ENCODE peak calls at places on chromosomes 4 and X, in ten cellular contexts. V is K562; H is HEK293T; G is posterior cingulate gyrus; F is pancreas; M is foreskin fibroblast; P is dermis microvascular lymphatic vessel endothelial cell; I is stimulated activated CD4-positive, alpha-beta T cell treated with anti-CD3 and anti-CD28 coated beads, TNF-alpha, amount 100 ng/mL, for 4 hours; J is posterior vena cava; T is WTC11. O is an unnamed sample.

GRCh38 chr4:148090029-148090428 is 352.2 kb downstream of the NR3C2 start:
- DNase-seq in V (no peak), H (no peak), G (no peak), F (no peak), M (no peak), P (no peak), I (no peak), J (no peak), T (no peak), O (no peak)

GRCh38 chr4:159355456-159355855 is 252.6 kb downstream of the RAPGEF2 start:
- DNase-seq in V (no peak), H (no peak), G (no peak), F (no peak), M (no peak), P (no peak), I (no peak), J (no peak), T (no peak), O (no peak)

GRCh38 chr4:6772223-6772928 is 10.2 kb upstream of the KIAA0232 start:
- DNase-seq in V (no peak), H (no peak), G (no peak), F (peak), M (peak), P (no peak), I (no peak), J (peak), T (no peak), O (no peak)

GRCh38 chr4:154622598-154622997 is 10.1 kb upstream of the FGG start:
- DNase-seq in V (peak), H (peak), G (no peak), F (peak), M (peak), P (no peak), I (no peak), J (no peak), T (no peak), O (peak)

GRCh38 chrX:55488268-55488558 is 1.4 kb downstream of the USP51 start:
- DNase-seq in V (no peak), H (no peak), G (no peak), F (no peak), M (no peak), P (no peak), I (no peak), J (no peak), T (no peak), O (no peak)

GRCh38 chrX:30364229-30364628 is 55.0 kb upstream of the NR0B1 start:
- DNase-seq in V (no peak), H (no peak), G (no peak), F (no peak), M (no peak), P (no peak), I (no peak), J (no peak), T (no peak), O (no peak)

GRCh38 chr4:26624042-26624441 is 40.2 kb downstream of the TBC1D19 start:
- DNase-seq in V (no peak), H (peak), G (no peak), F (no peak), M (peak), P (no peak), I (no peak), J (no peak), T (no peak), O (no peak)

GRCh38 chr4:99202536-99202935 is 16.5 kb downstream of the ADH6 start:
- DNase-seq in V (no peak), H (no peak), G (no peak), F (no peak), M (peak), P (no peak), I (no peak), J (no peak), T (no peak), O (no peak)

GRCh38 chr4:150078996-150079581 is 844 bp downstream of the DCLK2 start:
- DNase-seq in V (no peak), H (peak), G (peak), F (peak), M (peak), P (no peak), I (no peak), J (peak), T (peak), O (peak)

GRCh38 chr4:83552924-83553323 is 17.0 kb downstream of the GPAT3 start:
- DNase-seq in V (peak), H (no peak), G (no peak), F (no peak), M (peak), P (no peak), I (no peak), J (no peak), T (no peak), O (no peak)

GRCh38 chr4:174697896-174698295 is 131.2 kb downstream of the GLRA3 start:
- DNase-seq in V (no peak), H (no peak), G (no peak), F (no peak), M (no peak), P (no peak), I (no peak), J (no peak), T (no peak), O (no peak)

GRCh38 chr4:4421356-4421755 is 34.5 kb downstream of the NSG1 start:
- DNase-seq in V (no peak), H (no peak), G (no peak), F (no peak), M (no peak), P (no peak), I (no peak), J (peak), T (no peak), O (no peak)

GRCh38 chrX:26788402-26788998 is 572.5 kb downstream of the MAGEB5 start:
- DNase-seq in V (no peak), H (no peak), G (no peak), F (no peak), M (peak), P (no peak), I (no peak), J (no peak), T (no peak), O (no peak)

GRCh38 chrX:13845721-13846378 is 29.0 kb upstream of the GPM6B start:
- DNase-seq in V (no peak), H (no peak), G (no peak), F (no peak), M (peak), P (no peak), I (no peak), J (no peak), T (no peak), O (no peak)

GRCh38 chr4:183906736-183907651 is 1.9 kb downstream of the STOX2 start:
- DNase-seq in V (no peak), H (peak), G (peak), F (peak), M (peak), P (no peak), I (no peak), J (no peak), T (peak), O (peak)

GRCh38 chrX:78199851-78200250 is 60.4 kb upstream of the TAF9B start:
- DNase-seq in V (peak), H (peak), G (no peak), F (no peak), M (peak), P (peak), I (no peak), J (no peak), T (no peak), O (peak)

GRCh38 chr4:76990288-76991080 is 40.9 kb downstream of the SEPTIN11 start:
- DNase-seq in V (no peak), H (no peak), G (no peak), F (no peak), M (peak), P (no peak), I (no peak), J (no peak), T (no peak), O (no peak)

GRCh38 chr4:79308087-79308486 is 17.8 kb downstream of the NAA11 start:
- DNase-seq in V (no peak), H (no peak), G (no peak), F (no peak), M (no peak), P (no peak), I (no peak), J (no peak), T (no peak), O (peak)

GRCh38 chrX:19344207-19344534 is 444 bp downstream of the PDHA1 start:
- DNase-seq in V (no peak), H (no peak), G (no peak), F (no peak), M (no peak), P (no peak), I (no peak), J (no peak), T (no peak), O (peak)

GRCh38 chr4:54099287-54099958 is 540 bp upstream of the GSX2 start:
- DNase-seq in V (no peak), H (no peak), G (no peak), F (no peak), M (no peak), P (no peak), I (no peak), J (no peak), T (peak), O (no peak)

O was measured in NCI-H82.